ENCODE peak calls at places on chromosomes 4 and X, in five cellular contexts. Y is heart right ventricle, R is AG09309, H is heart left ventricle, Q is fibroblast of villous mesenchyme. C is an unnamed sample.

GRCh38 chr4:111806331-111806730 is 338.9 kb upstream of the FAM241A start:
- DNase-seq in Y (no peak), R (no peak), H (no peak), Q (no peak), C (no peak)

GRCh38 chr4:4641661-4642180 is 99.9 kb upstream of the STX18 start:
- DNase-seq in Y (no peak), R (no peak), H (no peak), Q (no peak), C (no peak)

GRCh38 chr4:149785686-149786431 is 29.8 kb downstream of the IQCM start:
- DNase-seq in Y (no peak), R (peak), H (no peak), Q (peak), C (no peak)

GRCh38 chrX:9529223-9529622 is 64.4 kb downstream of the TBL1X start:
- DNase-seq in Y (no peak), R (no peak), H (no peak), Q (no peak), C (no peak)

GRCh38 chr4:152065545-152065944 is 304.7 kb upstream of the GATB start:
- DNase-seq in Y (no peak), R (no peak), H (no peak), Q (no peak), C (no peak)

GRCh38 chr4:168765726-168766125 is 244.3 kb downstream of the CBR4 start:
- DNase-seq in Y (peak), R (peak), H (peak), Q (no peak), C (no peak)

GRCh38 chr4:3792813-3793212 is 26.6 kb downstream of the ADRA2C start:
- DNase-seq in Y (no peak), R (no peak), H (no peak), Q (no peak), C (no peak)

GRCh38 chr4:101018836-101019235 is 328.5 kb downstream of the PPP3CA start:
- DNase-seq in Y (no peak), R (no peak), H (no peak), Q (no peak), C (no peak)

GRCh38 chrX:84362184-84362838 is 139.9 kb downstream of the HDX start:
- DNase-seq in Y (no peak), R (no peak), H (no peak), Q (peak), C (no peak)

GRCh38 chr4:151409470-151410313 is 716 bp downstream of the FHIP1A start:
- DNase-seq in Y (peak), R (no peak), H (no peak), Q (no peak), C (no peak)

GRCh38 chr4:170089274-170089742 is 448 bp downstream of the AADAT start:
- DNase-seq in Y (peak), R (no peak), H (no peak), Q (peak), C (no peak)

GRCh38 chr4:153467897-153468262 is 1.7 kb downstream of the TMEM131L start:
- DNase-seq in Y (no peak), R (no peak), H (no peak), Q (peak), C (no peak)

GRCh38 chrX:30570505-30570904 is 7.1 kb downstream of the TASL start:
- DNase-seq in Y (no peak), R (peak), H (no peak), Q (peak), C (no peak)

GRCh38 chr4:112823141-112823540 is 186.2 kb downstream of the LARP7 start:
- DNase-seq in Y (no peak), R (no peak), H (no peak), Q (no peak), C (no peak)

GRCh38 chr4:168832746-168833575 is 177.1 kb downstream of the CBR4 start:
- DNase-seq in Y (peak), R (no peak), H (peak), Q (no peak), C (no peak)

GRCh38 chr4:76430519-76431388 is 4.3 kb upstream of the SHROOM3 start:
- DNase-seq in Y (no peak), R (peak), H (no peak), Q (peak), C (no peak)

GRCh38 chr4:39039108-39039507 is 6.9 kb upstream of the TMEM156 start:
- DNase-seq in Y (no peak), R (no peak), H (no peak), Q (no peak), C (no peak)

GRCh38 chrX:147962476-147962875 is 18.7 kb upstream of the FMR1NB start:
- DNase-seq in Y (no peak), R (no peak), H (no peak), Q (no peak), C (no peak)

GRCh38 chrX:97389761-97390192 is 506.1 kb downstream of the RPA4 start:
- DNase-seq in Y (no peak), R (peak), H (no peak), Q (peak), C (peak)

GRCh38 chr4:54764501-54764900 is 106.7 kb downstream of the KIT start:
- DNase-seq in Y (no peak), R (no peak), H (no peak), Q (no peak), C (no peak)

GRCh38 chr4:177448850-177449249 is 6.6 kb upstream of the AGA start:
- DNase-seq in Y (no peak), R (peak), H (no peak), Q (peak), C (peak)

GRCh38 chr4:187668683-187669082 is 326.9 kb upstream of the ZFP42 start:
- DNase-seq in Y (no peak), R (peak), H (no peak), Q (no peak), C (no peak)

GRCh38 chr4:94995684-94996394 is 238.1 kb downstream of the BMPR1B start:
- DNase-seq in Y (peak), R (no peak), H (peak), Q (peak), C (no peak)

GRCh38 chrX:25968920-25969319 is 169.2 kb upstream of the MAGEB18 start:
- DNase-seq in Y (peak), R (no peak), H (no peak), Q (no peak), C (no peak)

GRCh38 chrX:45710081-45710801 is 509.6 kb upstream of the DIPK2B start:
- DNase-seq in Y (no peak), R (peak), H (no peak), Q (peak), C (peak)

DNA sequence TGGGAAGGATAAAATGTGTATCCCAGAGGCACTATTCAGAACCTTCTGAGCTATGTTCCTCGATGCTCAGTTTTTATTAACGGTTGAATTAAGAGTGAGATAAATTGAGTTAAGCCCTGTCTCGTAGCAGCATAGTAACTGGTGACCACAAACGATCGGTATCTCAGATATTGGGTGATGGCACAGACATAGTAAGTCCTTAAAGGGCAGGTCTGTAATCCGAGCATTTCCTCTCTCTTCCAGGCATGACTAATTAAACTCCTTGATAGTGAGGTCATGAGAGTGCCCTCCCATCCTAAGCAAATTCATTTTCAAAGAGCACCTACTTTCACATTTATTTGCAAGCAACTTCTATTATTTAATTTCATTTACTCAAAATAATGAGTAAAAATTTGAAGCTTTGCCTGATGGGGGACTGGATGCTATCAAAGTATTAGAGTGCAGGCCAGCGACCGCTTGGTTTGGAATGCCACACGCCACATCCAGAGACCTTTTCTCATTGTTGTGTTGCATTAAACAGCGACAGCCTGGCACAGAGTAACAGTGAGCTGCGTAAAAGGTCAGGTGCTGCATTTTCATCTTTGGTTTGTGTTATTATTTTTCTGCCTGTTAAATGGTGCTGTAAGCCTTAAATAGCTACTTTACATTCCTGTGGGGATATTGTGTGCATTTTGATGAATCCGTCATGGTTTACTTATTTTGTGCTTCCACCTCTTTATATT is 101.9 kb downstream of the PCDH7 start:
- DNase-seq in Y (no peak), R (no peak), H (no peak), Q (peak), C (peak)
- H3K4me3 ChIP-seq in Y (no peak), R (no peak), H (no peak), Q (no peak), C (no peak)

GRCh38 chrX:68632491-68632890 is 15.0 kb upstream of the STARD8 start:
- DNase-seq in Y (no peak), R (no peak), H (no peak), Q (peak), C (no peak)
- H3K4me3 ChIP-seq in Y (no peak), R (no peak), H (no peak), Q (no peak), C (no peak)

DNA sequence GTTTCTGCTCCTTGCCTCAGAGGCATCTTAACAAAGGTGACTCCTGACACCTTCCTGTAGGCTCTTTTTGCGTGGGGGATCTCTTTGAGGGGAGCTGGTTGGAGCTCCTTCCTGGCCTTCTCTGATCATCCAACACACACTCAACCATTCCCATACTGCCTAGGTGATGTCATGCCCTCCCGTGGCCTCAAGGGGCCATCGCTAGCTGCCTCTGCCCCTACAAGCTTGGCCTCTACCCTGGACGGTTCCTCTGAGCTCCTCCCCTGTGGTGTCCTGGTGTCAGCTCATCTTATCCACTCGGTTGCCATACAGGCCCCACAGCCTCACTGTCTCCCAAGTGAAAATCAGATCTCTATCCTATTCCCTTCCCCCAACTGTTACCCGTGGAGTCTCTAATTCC is 13.7 kb upstream of the ZNF185 start:
- DNase-seq in Y (no peak), R (no peak), H (no peak), Q (no peak), C (no peak)
- H3K4me3 ChIP-seq in Y (no peak), R (no peak), H (no peak), Q (no peak), C (no peak)

GRCh38 chr4:137531121-137531520 is 1.2 kb downstream of the PCDH18 start:
- DNase-seq in Y (peak), R (no peak), H (no peak), Q (peak), C (no peak)

GRCh38 chr4:137530176-137530575 is 2.1 kb downstream of the PCDH18 start:
- DNase-seq in Y (no peak), R (peak), H (no peak), Q (peak), C (no peak)

GRCh38 chr4:137531951-137532868 is at the start of gene PCDH18:
- DNase-seq in Y (peak), R (peak), H (peak), Q (peak), C (peak)

GRCh38 chr4:137526681-137527080 is 5.6 kb downstream of the PCDH18 start:
- DNase-seq in Y (no peak), R (no peak), H (no peak), Q (no peak), C (no peak)

DNA sequence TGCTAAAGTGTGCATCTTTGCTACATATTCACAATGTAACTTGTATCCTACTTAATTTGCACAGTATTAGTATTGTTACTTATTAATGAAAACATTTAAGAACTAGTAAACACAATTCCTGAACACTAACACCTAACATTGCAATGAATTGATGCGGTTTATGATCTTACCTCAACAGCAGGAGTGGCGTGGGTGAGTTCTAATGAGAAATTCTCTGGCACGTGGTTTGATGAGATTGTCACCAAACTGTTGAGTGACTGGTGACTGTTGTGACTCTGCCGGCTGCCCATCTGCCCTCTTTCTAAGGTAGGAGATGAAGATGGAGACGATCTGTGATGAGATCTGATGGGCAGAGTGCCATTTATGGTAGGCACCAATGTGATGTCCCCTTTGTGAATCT is 2.9 kb downstream of the PCDH18 start:
- DNase-seq in Y (no peak), R (no peak), H (no peak), Q (no peak), C (no peak)
- H3K4me3 ChIP-seq in Y (peak), R (peak), H (peak), Q (peak), C (no peak)

GRCh38 chr4:182225257-182225852 is 17.8 kb upstream of the TENM3 start:
- DNase-seq in Y (no peak), R (no peak), H (no peak), Q (no peak), C (no peak)

GRCh38 chr4:182221987-182222386 is 21.2 kb upstream of the TENM3 start:
- DNase-seq in Y (no peak), R (no peak), H (no peak), Q (no peak), C (no peak)

GRCh38 chr4:182224192-182224850 is 18.9 kb upstream of the TENM3 start:
- DNase-seq in Y (no peak), R (no peak), H (no peak), Q (no peak), C (no peak)

GRCh38 chr4:182222766-182223165 is 20.4 kb upstream of the TENM3 start:
- DNase-seq in Y (no peak), R (no peak), H (no peak), Q (no peak), C (no peak)

DNA sequence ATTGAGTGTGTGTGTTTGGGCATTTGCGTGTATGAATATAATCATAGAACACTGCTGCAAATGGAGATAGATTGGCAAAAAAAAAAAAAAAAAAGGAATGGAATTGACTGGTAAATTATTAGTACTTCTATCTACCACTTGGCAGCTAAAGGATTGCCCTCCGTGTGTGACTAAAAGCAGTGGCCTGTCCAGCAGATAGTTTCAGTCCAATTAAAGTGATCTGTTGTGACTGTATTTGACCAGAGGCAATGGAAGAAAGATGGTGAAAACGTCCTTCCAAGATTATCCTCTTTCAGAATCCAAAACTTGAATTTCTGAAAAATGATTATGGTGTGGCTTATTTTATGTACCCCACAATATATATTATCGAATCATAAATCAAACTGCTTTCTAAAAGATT is 19.5 kb upstream of the TENM3 start:
- DNase-seq in Y (no peak), R (no peak), H (no peak), Q (no peak), C (no peak)
- H3K4me3 ChIP-seq in Y (no peak), R (no peak), H (no peak), Q (no peak), C (no peak)

DNA sequence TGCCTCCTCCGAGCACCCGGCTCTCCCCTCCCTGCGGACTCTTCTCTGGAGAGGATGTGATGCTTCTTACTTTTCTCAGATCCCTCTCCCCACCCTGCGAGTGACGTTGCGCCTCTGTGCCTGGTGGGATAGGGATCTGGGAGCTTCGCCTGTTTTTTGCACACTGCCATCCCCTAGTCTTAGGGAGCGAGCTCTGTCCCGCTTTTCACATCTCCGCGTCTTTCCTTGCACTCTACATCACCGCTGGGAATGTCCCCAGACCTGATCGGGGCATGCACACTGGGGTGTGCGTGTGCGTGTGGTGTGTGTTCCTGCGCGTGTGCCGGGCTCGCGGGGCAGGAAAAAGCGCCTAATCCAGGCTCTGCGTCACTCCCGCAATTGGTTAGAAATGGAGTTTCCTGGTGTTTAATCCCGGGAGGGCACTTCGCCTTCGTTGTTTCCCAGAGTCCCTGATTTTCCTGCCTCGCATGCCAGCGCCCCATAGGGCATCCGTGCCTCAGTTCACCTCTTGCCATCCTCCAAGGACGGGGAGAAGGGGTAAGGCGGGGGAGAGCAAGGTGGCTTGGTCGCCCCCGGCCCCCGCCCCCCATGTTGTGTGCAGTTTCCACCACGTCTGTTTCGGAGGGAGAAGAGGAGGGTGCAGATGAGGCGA is 909 bp upstream of the TBC1D1 start:
- DNase-seq in Y (peak), R (no peak), H (peak), Q (no peak), C (no peak)
- H3K4me3 ChIP-seq in Y (peak), R (peak), H (peak), Q (peak), C (peak)

DNA sequence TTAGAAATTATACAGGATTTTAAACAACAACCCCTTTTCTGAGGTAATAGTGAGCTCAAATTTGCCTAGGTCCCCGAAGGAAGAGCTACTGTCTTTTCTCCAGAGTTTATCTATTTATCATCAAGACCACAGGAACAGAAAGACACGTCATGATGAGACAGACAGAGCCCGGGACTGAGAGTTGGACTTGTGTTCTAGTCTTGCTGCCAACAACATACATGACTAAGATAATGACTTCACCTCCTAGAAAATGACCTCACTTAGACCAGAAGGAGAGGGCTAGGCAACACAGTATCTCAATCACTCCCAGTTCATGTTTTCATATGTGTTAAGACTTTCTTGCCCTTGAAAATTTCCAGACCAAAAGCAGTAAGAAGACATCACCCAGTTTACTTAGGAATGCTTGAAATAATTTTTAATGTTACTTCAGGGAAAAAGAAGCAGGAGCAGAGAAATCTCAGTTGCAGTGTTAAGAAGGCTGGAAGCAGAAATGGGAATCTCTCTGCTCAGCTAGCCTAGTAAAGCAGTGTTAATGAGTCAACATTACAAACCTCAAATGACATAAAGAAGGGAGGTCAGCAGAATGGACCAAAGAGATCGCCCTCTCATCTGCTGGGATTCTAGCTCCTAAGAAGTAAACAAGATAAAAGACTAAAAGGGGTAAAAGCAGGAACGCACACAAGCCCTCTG is 24.9 kb downstream of the PDGFC start:
- DNase-seq in Y (no peak), R (peak), H (peak), Q (peak), C (peak)
- H3K4me3 ChIP-seq in Y (no peak), R (no peak), H (no peak), Q (no peak), C (no peak)

DNA sequence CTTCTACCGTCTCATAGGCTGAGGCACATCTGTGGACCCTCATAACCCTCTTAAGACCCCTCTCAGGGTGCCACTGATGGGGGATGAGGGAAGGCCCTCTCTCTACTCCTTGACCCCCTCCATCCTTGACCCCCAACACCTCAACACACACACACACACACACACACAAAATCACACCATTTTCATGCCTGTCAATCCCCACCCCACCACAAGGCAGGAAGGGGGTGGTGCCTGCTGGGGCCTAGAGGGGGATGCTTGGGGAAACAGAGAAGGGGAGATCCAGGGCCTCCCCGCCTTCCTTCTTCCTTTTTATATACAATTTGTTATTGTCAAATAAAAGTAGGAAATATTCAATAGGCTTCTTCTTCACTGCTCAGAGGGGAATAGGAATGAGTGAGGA is 1.2 kb upstream of the EBP start:
- DNase-seq in Y (no peak), R (no peak), H (no peak), Q (no peak), C (no peak)
- H3K4me3 ChIP-seq in Y (no peak), R (no peak), H (no peak), Q (no peak), C (no peak)

GRCh38 chrX:65667157-65667502 is 324 bp upstream of the MSN start:
- DNase-seq in Y (no peak), R (no peak), H (no peak), Q (no peak), C (no peak)
- H3K4me3 ChIP-seq in Y (no peak), R (no peak), H (no peak), Q (no peak), C (peak)

GRCh38 chrX:14496674-14497073 is 32.7 kb upstream of the GLRA2 start:
- DNase-seq in Y (no peak), R (no peak), H (no peak), Q (no peak), C (no peak)
- H3K4me3 ChIP-seq in Y (no peak), R (no peak), H (no peak), Q (peak), C (no peak)

C was measured in kidney epithelial cell.